ENCODE peak calls at places on chromosome 5, in four cellular contexts. H is heart left ventricle, P is uterus, L is kidney epithelial cell. K is an unnamed sample.
A peak's percentile ranks its signal among the peaks of the same experiment; 100 is the strongest.

GRCh38 chr5:179732918-179733763 is 519 bp downstream of the MAML1 start:
- DNase-seq in L (no peak), P (peak; percentile 22), H (peak; percentile 49), K (no peak)

GRCh38 chr5:152622628-152623027 is 217.5 kb upstream of the NMUR2 start:
- DNase-seq in L (no peak), P (no peak), H (peak; percentile 27), K (no peak)

GRCh38 chr5:362189-362588 is 40.7 kb downstream of the AHRR start:
- DNase-seq in L (no peak), P (no peak), H (no peak), K (no peak)

GRCh38 chr5:91357012-91357634 is 26.0 kb downstream of the ARRDC3 start:
- DNase-seq in P (no peak), H (no peak), L (no peak), K (no peak)

GRCh38 chr5:154654484-154655375 is 100.4 kb upstream of the LARP1 start:
- DNase-seq in L (no peak), P (no peak), H (no peak), K (no peak)

GRCh38 chr5:113106821-113107220 is 130.2 kb downstream of the DCP2 start:
- DNase-seq in H (no peak), P (no peak), L (no peak), K (no peak)

GRCh38 chr5:168667301-168667859 is 88.2 kb upstream of the PANK3 start:
- DNase-seq in L (no peak), P (no peak), H (no peak), K (no peak)

GRCh38 chr5:87411586-87412416 is 929 bp downstream of the CCNH start:
- DNase-seq in H (peak; percentile 27), P (no peak), L (no peak), K (no peak)

GRCh38 chr5:38663276-38663675 is 106.8 kb upstream of the LIFR start:
- DNase-seq in P (no peak), L (no peak), H (no peak), K (no peak)

GRCh38 chr5:96687812-96688453 is 25.8 kb downstream of the CAST start:
- DNase-seq in H (no peak), L (no peak), P (no peak), K (no peak)

GRCh38 chr5:171965740-171966139 is 40.7 kb downstream of the FBXW11 start:
- DNase-seq in L (no peak), P (no peak), H (no peak), K (no peak)

GRCh38 chr5:107285772-107286171 is 385.0 kb downstream of the EFNA5 start:
- DNase-seq in L (no peak), H (no peak), P (no peak), K (no peak)

GRCh38 chr5:101943784-101944183 is 352.3 kb downstream of the SLCO4C1 start:
- DNase-seq in P (no peak), H (no peak), L (no peak), K (no peak)

GRCh38 chr5:11400312-11400711 is 503.9 kb downstream of the CTNND2 start:
- DNase-seq in P (no peak), H (no peak), L (no peak), K (no peak)

GRCh38 chr5:177356756-177357458 is 817 bp upstream of the RGS14 start:
- DNase-seq in L (no peak), H (no peak), P (no peak), K (no peak)
- H3K4me3 ChIP-seq in L (no peak overlapping the region), H (no peak overlapping the region), P (no peak overlapping the region), K (no peak overlapping the region)

GRCh38 chr5:126359884-126360283 is 63.3 kb upstream of the GRAMD2B start:
- DNase-seq in P (no peak), L (no peak), H (no peak), K (no peak)
- H3K4me3 ChIP-seq in P (no peak overlapping the region), L (no peak overlapping the region), H (no peak overlapping the region), K (no peak overlapping the region)

GRCh38 chr5:132877466-132877865 is 4.0 kb downstream of the LEAP2 start:
- DNase-seq in P (no peak), H (no peak), L (no peak), K (no peak)
- H3K4me3 ChIP-seq in P (no peak overlapping the region), H (no peak overlapping the region), L (no peak overlapping the region), K (no peak overlapping the region)

DNA sequence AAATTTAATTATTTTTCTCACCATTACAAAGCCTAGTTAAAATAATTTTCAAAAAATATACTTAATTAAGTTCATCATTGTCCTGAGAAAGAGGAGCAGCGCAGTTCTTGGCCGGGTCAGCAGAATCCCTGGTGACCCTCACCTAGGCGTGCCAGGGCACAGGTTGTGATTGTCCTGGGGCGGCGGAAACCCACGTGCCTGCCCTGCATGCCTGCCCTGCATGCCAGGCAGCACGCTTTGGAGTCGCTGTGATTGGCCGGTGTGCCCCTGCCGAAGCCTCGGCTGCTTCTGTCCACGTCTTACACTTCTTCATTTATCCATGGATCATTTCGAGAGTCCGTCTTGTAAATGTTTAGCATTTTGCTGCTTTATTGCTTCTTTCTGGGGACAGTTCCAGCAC is 25.6 kb downstream of the SLC12A2 start:
- DNase-seq in P (no peak), L (no peak), H (peak; percentile 25), K (no peak)
- H3K4me3 ChIP-seq in P (no peak overlapping the region), L (no peak overlapping the region), H (no peak overlapping the region), K (no peak overlapping the region)

GRCh38 chr5:65808818-65809217 is 86.8 kb downstream of the NLN start:
- DNase-seq in P (no peak), H (no peak), L (no peak), K (no peak)

GRCh38 chr5:65812648-65813047 is 90.6 kb downstream of the NLN start:
- DNase-seq in L (no peak), P (no peak), H (no peak), K (no peak)

GRCh38 chr5:65811895-65812294 is 89.9 kb downstream of the NLN start:
- DNase-seq in H (no peak), L (no peak), P (no peak), K (no peak)

GRCh38 chr5:65809817-65810531 is 88.0 kb downstream of the NLN start:
- DNase-seq in H (peak; percentile 72), L (no peak), P (peak; percentile 57), K (no peak)

GRCh38 chr5:65811004-65811403 is 89.0 kb downstream of the NLN start:
- DNase-seq in P (no peak), L (no peak), H (no peak), K (no peak)
- H3K4me3 ChIP-seq in P (no peak overlapping the region), L (no peak overlapping the region), H (no peak overlapping the region), K (no peak overlapping the region)

GRCh38 chr5:3778945-3779344 is 183.3 kb downstream of the IRX1 start:
- DNase-seq in L (no peak), H (no peak), P (no peak), K (no peak)
- H3K4me3 ChIP-seq in L (no peak overlapping the region), H (no peak overlapping the region), P (no peak overlapping the region), K (no peak overlapping the region)

GRCh38 chr5:174727794-174728662 is 3.6 kb downstream of the MSX2 start:
- DNase-seq in H (no peak), L (no peak), P (no peak), K (no peak)
- H3K4me3 ChIP-seq in H (no peak overlapping the region), L (no peak overlapping the region), P (no peak overlapping the region), K (no peak overlapping the region)

DNA sequence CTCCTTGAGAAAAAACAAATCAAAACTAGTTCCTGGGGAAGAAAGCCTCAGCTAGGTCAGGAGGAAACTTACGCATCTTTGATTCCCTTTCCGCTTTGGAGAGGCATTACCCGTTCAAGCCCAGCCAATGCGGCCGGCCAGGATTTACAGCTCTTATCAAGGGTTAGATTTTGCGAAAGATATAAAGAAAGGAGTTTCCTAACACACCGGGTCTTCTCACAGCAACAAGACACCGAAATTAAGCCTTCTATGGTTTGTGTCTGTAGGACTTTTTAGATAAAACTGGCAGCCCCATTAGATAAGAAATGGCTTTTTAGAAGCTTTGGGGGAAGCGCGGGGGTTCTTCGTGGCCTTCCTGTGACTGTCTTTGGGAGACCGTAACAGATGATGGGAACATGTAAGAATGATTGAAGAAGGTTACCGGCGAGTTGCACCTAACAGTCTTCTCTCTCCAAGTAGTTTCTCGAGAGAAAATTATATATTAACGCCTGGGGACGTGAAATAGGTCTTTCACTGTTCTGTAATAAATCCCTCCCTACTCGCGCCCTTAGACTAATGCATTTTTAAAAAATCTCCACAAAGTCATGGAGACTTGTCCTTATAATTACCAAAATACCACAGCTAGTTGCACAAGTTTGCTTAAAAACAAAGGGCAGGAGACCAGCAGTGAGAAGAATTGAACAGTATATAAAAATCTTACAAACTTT is 1.3 kb upstream of the ISL1 start:
- DNase-seq in H (no peak), P (no peak), L (no peak), K (no peak)
- H3K4me3 ChIP-seq in H (no peak overlapping the region), P (no peak overlapping the region), L (no peak overlapping the region), K (no peak overlapping the region)

GRCh38 chr5:170168797-170169196 is 63.1 kb downstream of the FOXI1 start:
- DNase-seq in H (no peak), L (no peak), P (no peak), K (no peak)
- H3K4me3 ChIP-seq in H (no peak overlapping the region), L (no peak overlapping the region), P (no peak overlapping the region), K (no peak overlapping the region)

K was measured in epithelial cell of proximal tubule.